ENCODE peak calls at places on chromosomes 1 and 21, in four cellular contexts. D is CD8-positive, alpha-beta T cell; C is D721Med; N is tibial nerve. U is an unnamed sample.
A peak's percentile ranks its signal among the peaks of the same experiment; 100 is the strongest.

GRCh38 chr1:113946112-113946511 is 17.0 kb downstream of the HIPK1 start:
- DNase-seq in D (no peak), C (no peak), N (no peak), U (no peak)

GRCh38 chr1:93581917-93582850 is 99.5 kb downstream of the BCAR3 start:
- DNase-seq in D (no peak), C (no peak), N (no peak), U (no peak)

GRCh38 chr1:118075116-118075515 is 109.9 kb downstream of the SPAG17 start:
- DNase-seq in D (no peak), C (no peak), N (no peak), U (no peak)

GRCh38 chr1:75361260-75361659 is 227.1 kb downstream of the LHX8 start:
- DNase-seq in D (no peak), C (no peak), N (no peak), U (no peak)

GRCh38 chr1:110068646-110069301 is 1.7 kb downstream of the ALX3 start:
- DNase-seq in D (no peak), C (no peak), N (no peak), U (peak; percentile 30)

GRCh38 chr1:198102454-198102791 is 54.4 kb upstream of the NEK7 start:
- DNase-seq in D (no peak), C (no peak), N (no peak), U (no peak)

GRCh38 chr1:97668945-97669344 is 251.9 kb downstream of the DPYD start:
- DNase-seq in D (no peak), C (no peak), N (no peak), U (no peak)

GRCh38 chr1:57101171-57101570 is 135.4 kb upstream of the C8B start:
- DNase-seq in D (no peak), C (no peak), N (no peak), U (no peak)

GRCh38 chr21:44539991-44540666 is at the start of gene KRTAP10-1:
- DNase-seq in D (no peak), C (no peak), N (no peak), U (no peak)

GRCh38 chr1:171087896-171088295 is 2.8 kb upstream of the FMO3 start:
- DNase-seq in D (no peak), C (no peak), N (no peak), U (no peak)

GRCh38 chr1:117661027-117661426 is 55.2 kb downstream of the TENT5C start:
- DNase-seq in D (no peak), C (no peak), N (no peak), U (no peak)

GRCh38 chr1:41658444-41659158 is 174.1 kb upstream of the EDN2 start:
- DNase-seq in D (no peak), C (peak; percentile 65), N (no peak), U (peak; percentile 86)

GRCh38 chr1:108646661-108647269 is 14.1 kb downstream of the HENMT1 start:
- DNase-seq in D (peak; percentile 65), C (no peak), N (peak; percentile 64), U (peak; percentile 100)

GRCh38 chr1:106791041-106791440 is 265.4 kb upstream of the PRMT6 start:
- DNase-seq in D (no peak), C (no peak), N (no peak), U (no peak)

GRCh38 chr21:18354947-18355346 is 48.6 kb downstream of the TMPRSS15 start:
- DNase-seq in D (no peak), C (no peak), N (no peak), U (no peak)

GRCh38 chr1:43143441-43143888 is 28.6 kb downstream of the EBNA1BP2 start:
- DNase-seq in D (no peak), C (no peak), N (no peak), U (no peak)

GRCh38 chr21:25801217-25802015 is 66.6 kb downstream of the GABPA start:
- DNase-seq in D (peak; percentile 67), C (peak; percentile 43), N (peak; percentile 68), U (peak; percentile 64)

GRCh38 chr1:100414693-100415092 is 62.4 kb downstream of the CDC14A start:
- DNase-seq in D (no peak), C (no peak), N (no peak), U (peak; percentile 20)

GRCh38 chr21:30216041-30216723 is at the start of gene CLDN8:
- DNase-seq in D (no peak), C (no peak), N (no peak), U (no peak)

GRCh38 chr1:100354971-100355394 is 2.7 kb downstream of the CDC14A start:
- DNase-seq in D (no peak), C (no peak), N (no peak), U (no peak)

GRCh38 chr1:43373034-43373940 is 5.5 kb upstream of the ELOVL1 start:
- DNase-seq in D (no peak), C (no peak), N (no peak), U (no peak)

GRCh38 chr21:44617071-44617501 is 5.2 kb downstream of the KRTAP10-8 start:
- DNase-seq in D (no peak), C (no peak), N (no peak), U (no peak)

GRCh38 chr1:226023735-226024134 is 24.6 kb upstream of the SDE2 start:
- DNase-seq in D (no peak), C (no peak), N (no peak), U (no peak)

GRCh38 chr21:39456665-39457064 is 4.9 kb downstream of the SH3BGR start:
- DNase-seq in D (no peak), C (no peak), N (no peak), U (no peak)

GRCh38 chr1:51331206-51332100 is 1.1 kb upstream of the TTC39A start:
- DNase-seq in D (no peak), C (peak; percentile 6), N (no peak), U (peak; percentile 60)

GRCh38 chr1:230537456-230537855 is 104.8 kb upstream of the COG2 start:
- DNase-seq in D (no peak), C (no peak), N (no peak), U (no peak)

GRCh38 chr1:155984341-155984740 is 6.0 kb upstream of the ARHGEF2 start:
- DNase-seq in D (no peak), C (no peak), N (no peak), U (no peak)

GRCh38 chr1:155981266-155982088 is 3.1 kb upstream of the ARHGEF2 start:
- DNase-seq in D (no peak), C (no peak), N (no peak), U (peak; percentile 57)

GRCh38 chr1:155979525-155980343 is 1.4 kb upstream of the ARHGEF2 start:
- DNase-seq in D (no peak), C (no peak), N (no peak), U (peak; percentile 37)

GRCh38 chr1:155982106-155982505 is 3.8 kb upstream of the ARHGEF2 start:
- DNase-seq in D (no peak), C (no peak), N (no peak), U (no peak)

DNA sequence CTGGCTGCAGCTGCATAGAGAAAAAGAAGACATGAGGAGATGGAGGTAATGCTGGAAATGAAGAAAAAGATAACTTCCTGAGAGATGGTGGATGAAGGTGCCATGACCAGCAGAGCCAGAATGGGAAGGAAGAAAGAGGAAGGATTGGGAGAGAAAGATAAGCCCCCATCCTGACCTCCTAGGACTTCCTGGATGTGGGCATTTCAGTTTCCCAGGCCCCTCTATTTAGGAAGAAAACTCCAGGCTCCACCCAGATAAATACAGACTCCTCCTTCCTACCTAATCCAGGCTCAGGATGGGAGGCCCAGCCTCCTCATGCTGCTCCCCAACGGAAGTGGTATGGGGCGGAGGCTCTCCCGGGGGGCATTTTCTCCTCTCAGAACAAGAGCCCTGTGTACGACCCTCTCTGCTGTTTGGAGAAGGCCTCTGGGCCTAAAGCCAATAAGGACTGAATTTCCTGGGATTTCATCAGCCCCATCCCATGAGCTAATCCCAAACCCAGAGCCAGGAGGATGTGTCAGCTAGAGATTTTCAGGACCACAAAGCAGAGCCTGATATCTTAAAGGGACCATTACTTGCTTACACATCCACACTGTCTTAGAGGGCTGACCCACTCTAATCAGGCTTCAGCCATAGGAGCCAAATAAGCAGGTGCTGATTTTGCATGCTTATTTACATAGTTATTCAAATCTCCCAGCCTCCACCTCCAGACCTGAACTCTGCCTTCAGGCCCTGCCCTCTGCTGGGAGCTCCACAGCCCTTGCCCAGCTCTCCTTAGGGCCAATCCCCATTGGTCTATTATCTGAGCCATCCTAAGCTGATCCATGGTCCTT is 5.1 kb upstream of the ARHGEF2 start:
- DNase-seq in D (no peak), C (peak; percentile 19), N (peak; percentile 68), U (no peak)
- TF ChIP-seq CTCF in D (no peak), C (peak; percentile 17), N (no peak), U (no peak)

GRCh38 chr1:162038624-162039023 is 15.0 kb upstream of the OLFML2B start:
- DNase-seq in D (no peak), C (no peak), N (no peak), U (no peak)
- TF ChIP-seq CTCF in D (no peak), C (no peak), N (no peak), U (no peak)

DNA sequence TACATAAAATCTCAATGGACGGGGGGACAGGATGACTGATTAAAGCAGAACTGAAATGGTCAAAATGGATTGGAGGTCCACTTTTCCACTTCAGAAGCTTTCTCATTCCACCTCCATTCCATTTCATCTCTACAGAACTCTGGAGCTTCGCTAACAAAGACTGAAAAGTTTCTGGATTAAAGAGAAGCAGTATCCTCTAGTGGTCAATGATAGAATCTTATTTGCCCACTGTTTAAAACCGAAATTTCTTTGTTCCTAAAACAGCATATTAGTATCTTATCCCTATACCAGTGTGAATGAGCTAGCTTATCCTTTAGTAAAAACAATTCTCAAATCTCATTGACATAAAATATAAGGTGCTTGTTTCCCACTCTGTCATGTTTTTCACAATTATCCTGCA is 890.6 kb downstream of the KCNT2 start:
- DNase-seq in D (no peak), C (no peak), N (no peak), U (no peak)
- TF ChIP-seq CTCF in D (no peak), C (peak; percentile 40), N (no peak), U (no peak)

GRCh38 chr1:12543747-12544146 is 74.3 kb downstream of the DHRS3 start:
- DNase-seq in D (no peak), C (no peak), N (no peak), U (no peak)

GRCh38 chr1:12542138-12542465 is 75.9 kb downstream of the DHRS3 start:
- DNase-seq in D (no peak), C (no peak), N (no peak), U (no peak)

GRCh38 chr1:12541274-12542137 is 76.5 kb downstream of the DHRS3 start:
- DNase-seq in D (no peak), C (no peak), N (no peak), U (no peak)

GRCh38 chr1:12544357-12544756 is 73.7 kb downstream of the DHRS3 start:
- DNase-seq in D (no peak), C (no peak), N (no peak), U (no peak)

GRCh38 chr1:12542596-12543592 is 75.1 kb downstream of the DHRS3 start:
- DNase-seq in D (no peak), C (no peak), N (no peak), U (no peak)
- TF ChIP-seq CTCF in D (no peak), C (no peak), N (no peak), U (no peak)

GRCh38 chr1:209648931-209649776 is 3.1 kb downstream of the LAMB3 start:
- DNase-seq in D (no peak), C (no peak), N (peak; percentile 36), U (peak; percentile 77)

GRCh38 chr1:209648366-209648765 is 3.9 kb downstream of the LAMB3 start:
- DNase-seq in D (no peak), C (no peak), N (no peak), U (no peak)

GRCh38 chr1:209645574-209646452 is 6.4 kb downstream of the LAMB3 start:
- DNase-seq in D (no peak), C (no peak), N (no peak), U (no peak)

GRCh38 chr1:209647212-209647611 is 5.0 kb downstream of the LAMB3 start:
- DNase-seq in D (no peak), C (no peak), N (no peak), U (no peak)

GRCh38 chr1:209646558-209646957 is 5.7 kb downstream of the LAMB3 start:
- DNase-seq in D (no peak), C (no peak), N (no peak), U (no peak)
- TF ChIP-seq CTCF in D (no peak), C (peak; percentile 2), N (no peak), U (no peak)

GRCh38 chr1:205505076-205505729 is 734 bp downstream of the CDK18 start:
- DNase-seq in D (no peak), C (no peak), N (no peak), U (no peak)
- TF ChIP-seq CTCF in D (no peak), C (no peak), N (no peak), U (no peak)

U was measured in HL-60.